ENCODE peak calls at places on chromosome 16, in nine cellular contexts. D is HepG2; N is Calu3; M is T-helper 2 cell; W is non-pigmented ciliary epithelial cell; K is epithelial cell of esophagus; B is stimulated activated CD4-positive, alpha-beta T cell treated with anti-CD3 and anti-CD28 coated beads, TNF-alpha, amount 100 ng/mL, for 4 hours; L is amygdala; P is choroid plexus epithelial cell. H is an unnamed sample.

GRCh38 chr16:2783581-2784375 is 3.6 kb downstream of the PRSS33 start:
- DNase-seq in D (no peak), N (no peak), M (no peak), W (no peak), K (no peak), B (no peak), L (no peak), P (no peak), H (no peak)

GRCh38 chr16:19808061-19808621 is 76.5 kb downstream of the GPRC5B start:
- DNase-seq in D (no peak), N (peak; percentile 85), M (no peak), W (no peak), K (no peak), B (no peak), L (no peak), P (peak; percentile 36), H (no peak)

GRCh38 chr16:67804853-67805542 is 1.4 kb downstream of the RANBP10 start:
- DNase-seq in D (peak; percentile 74), N (no peak), M (no peak), W (no peak), K (no peak), B (no peak), L (no peak), P (no peak), H (no peak)

GRCh38 chr16:59210955-59211541 is 476.9 kb upstream of the GOT2 start:
- DNase-seq in D (peak; percentile 92), N (no peak), M (no peak), W (peak; percentile 89), K (no peak), B (no peak), L (no peak), P (peak; percentile 90), H (no peak)

GRCh38 chr16:10668322-10669045 is 26.2 kb downstream of the TEKT5 start:
- DNase-seq in D (peak; percentile 64), N (peak; percentile 70), M (no peak), W (no peak), K (peak; percentile 18), B (no peak), L (no peak), P (peak; percentile 25), H (no peak)

GRCh38 chr16:55145771-55146603 is 178.0 kb upstream of the IRX6 start:
- DNase-seq in D (no peak), N (no peak), M (no peak), W (no peak), K (no peak), B (no peak), L (no peak), P (no peak), H (no peak)

GRCh38 chr16:75379911-75380847 is 53.1 kb downstream of the CFDP1 start:
- DNase-seq in D (no peak), N (no peak), M (peak; percentile 34), W (no peak), K (no peak), B (no peak), L (no peak), P (peak; percentile 47), H (no peak)

GRCh38 chr16:83400234-83400633 is 407.5 kb upstream of the HSBP1 start:
- DNase-seq in D (no peak), N (no peak), M (no peak), W (no peak), K (peak; percentile 36), B (no peak), L (no peak), P (peak; percentile 32), H (no peak)

GRCh38 chr16:70572050-70572925 is 48.7 kb downstream of the SF3B3 start:
- DNase-seq in D (no peak), N (no peak), M (no peak), W (no peak), K (no peak), B (no peak), L (no peak), P (peak; percentile 58), H (no peak)

GRCh38 chr16:12567602-12568001 is 236.1 kb downstream of the CPPED1 start:
- DNase-seq in D (no peak), N (no peak), M (no peak), W (no peak), K (no peak), B (no peak), L (no peak), P (no peak), H (no peak)

GRCh38 chr16:8683640-8684039 is 9.2 kb downstream of the ABAT start:
- DNase-seq in D (no peak), N (no peak), M (no peak), W (no peak), K (no peak), B (no peak), L (no peak), P (no peak), H (no peak)

H was measured in foreskin keratinocyte.